ENCODE peak calls at places on chromosome X, in seven cellular contexts. N is K562, Z is pancreas, F is GM12878, Q is left ventricle myocardium inferior, L is BJ, K is kidney epithelial cell. J is an unnamed sample. For H3K27me3, the result is how much of the 10 kb centered on the place peaks cover.

GRCh38 chrX:55490121-55490520 is 473 bp upstream of the USP51 start:
- DNase-seq in N (no peak), Z (no peak), F (no peak), Q (no peak), L (no peak), K (no peak), J (no peak)

GRCh38 chrX:122856205-122856604 is 327.9 kb upstream of the GRIA3 start:
- DNase-seq in N (no peak), Z (no peak), F (no peak), Q (no peak), L (no peak), K (no peak), J (no peak)

GRCh38 chrX:146863566-146863965 is 49.0 kb upstream of the CXorf51A start:
- DNase-seq in N (no peak), Z (no peak), F (no peak), Q (no peak), L (no peak), K (no peak), J (peak)

GRCh38 chrX:133985164-133986007 is at the start of gene GPC3:
- DNase-seq in N (peak), Z (peak), F (no peak), Q (peak), L (no peak), K (no peak), J (peak)

GRCh38 chrX:13476384-13476783 is 93.0 kb upstream of the EGFL6 start:
- DNase-seq in N (no peak), Z (no peak), F (no peak), Q (no peak), L (no peak), K (no peak), J (no peak)

GRCh38 chrX:112784692-112785091 is 55.9 kb downstream of the AMOT start:
- DNase-seq in N (no peak), Z (no peak), F (no peak), Q (no peak), L (no peak), K (no peak), J (no peak)

GRCh38 chrX:51440365-51440764 is 56.0 kb downstream of the NUDT11 start:
- DNase-seq in N (no peak), Z (no peak), F (no peak), Q (no peak), L (no peak), K (no peak), J (no peak)

GRCh38 chrX:123675154-123675553 is 57.7 kb downstream of the THOC2 start:
- DNase-seq in N (no peak), Z (no peak), F (no peak), Q (no peak), L (no peak), K (no peak), J (no peak)

GRCh38 chrX:49039598-49040375 is 3.4 kb downstream of the TFE3 start:
- DNase-seq in N (peak), Z (peak), F (no peak), Q (peak), L (peak), K (peak), J (peak)

GRCh38 chrX:107700317-107700774 is 72.0 kb downstream of the PRPS1 start:
- DNase-seq in N (no peak), Z (no peak), F (no peak), Q (no peak), L (no peak), K (no peak), J (no peak)

GRCh38 chrX:106955004-106955772 is 35.0 kb downstream of the CLDN2 start:
- DNase-seq in N (no peak), Z (no peak), F (no peak), Q (no peak), L (peak), K (no peak), J (peak)

DNA sequence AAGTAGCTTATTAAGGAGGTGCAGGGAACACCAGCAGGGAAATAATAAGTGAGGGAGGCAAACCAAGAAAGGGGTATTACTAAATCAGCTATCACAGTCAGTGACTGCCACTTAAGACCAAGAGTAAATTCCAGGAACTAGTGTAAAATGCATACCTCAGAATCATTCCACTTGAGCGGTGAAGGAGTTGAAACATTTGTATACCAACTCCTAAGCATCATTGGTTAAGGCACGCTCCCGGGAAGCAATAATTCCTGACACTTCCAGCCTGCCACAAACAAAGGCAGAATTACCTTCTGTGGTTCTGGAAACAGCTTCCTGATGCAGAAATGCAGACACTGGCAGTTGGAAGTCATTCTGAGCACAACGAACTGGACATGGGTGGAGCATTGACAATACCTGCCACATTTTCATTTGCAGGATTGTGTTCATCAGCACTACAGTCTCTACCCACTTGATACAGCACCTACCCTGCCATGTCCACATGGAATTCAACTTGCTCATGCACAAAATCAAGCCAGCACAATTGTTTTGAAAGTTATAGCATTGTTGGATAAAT is 82.1 kb downstream of the PPP1R2C start:
- DNase-seq in N (no peak), Z (no peak), F (no peak), Q (no peak), L (no peak), K (peak), J (no peak)
- H3K27me3 ChIP-seq in N (under half), Z (under half), F (under half), Q (under half), L (under half), K (under half), J (under half)

GRCh38 chrX:137600769-137601168 is 34.8 kb downstream of the ZIC3 start:
- DNase-seq in N (no peak), Z (no peak), F (no peak), Q (no peak), L (no peak), K (no peak), J (no peak)
- H3K27me3 ChIP-seq in N (under half), Z (under half), F (under half), Q (under half), L (under half), K (under half), J (under half)

DNA sequence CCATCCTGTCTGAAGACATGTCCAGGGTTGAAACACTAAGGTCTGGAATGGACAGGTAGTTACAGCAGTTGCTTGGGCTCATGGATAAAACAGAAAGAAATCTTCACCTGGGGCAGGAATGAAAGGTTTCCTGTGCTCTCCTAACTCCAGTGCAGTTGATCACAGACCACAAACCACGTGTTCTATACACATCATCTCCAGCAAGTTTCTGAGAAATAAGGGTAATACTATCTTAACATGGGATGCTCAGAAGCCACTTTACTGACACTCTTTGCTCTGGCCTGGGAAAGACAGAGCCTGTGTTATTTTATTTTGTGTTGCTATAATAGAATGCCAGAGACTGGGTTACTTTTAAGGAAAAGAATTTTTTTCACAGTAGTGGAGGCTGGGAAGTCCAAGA is 16.0 kb downstream of the MAGEB10 start:
- DNase-seq in N (no peak), Z (no peak), F (no peak), Q (no peak), L (no peak), K (no peak), J (no peak)
- H3K27me3 ChIP-seq in N (under half), Z (under half), F (under half), Q (under half), L (under half), K (under half), J (under half)

DNA sequence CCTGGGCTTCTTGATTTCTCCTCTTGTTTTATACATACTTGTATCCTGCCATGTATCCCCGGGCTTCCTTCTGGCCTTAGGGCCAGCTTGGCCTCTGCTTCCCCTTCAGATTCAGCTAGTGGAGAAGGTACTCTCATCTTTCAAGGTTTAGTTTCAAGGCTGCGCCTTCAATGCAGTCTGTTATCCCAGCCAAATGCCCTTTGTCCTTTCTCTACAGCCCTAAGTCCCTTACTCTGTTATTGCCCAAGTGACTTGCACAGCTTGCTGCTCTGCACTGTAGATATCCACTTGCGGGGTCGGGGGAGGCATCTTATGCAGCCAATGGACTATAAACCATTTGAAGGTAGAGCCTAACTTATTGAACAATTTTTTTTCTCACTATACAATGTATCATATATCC is 357.5 kb downstream of the PPP1R2C start:
- DNase-seq in N (no peak), Z (no peak), F (no peak), Q (no peak), L (no peak), K (no peak), J (no peak)
- H3K27me3 ChIP-seq in N (under half), Z (under half), F (under half), Q (under half), L (under half), K (under half), J (under half)

GRCh38 chrX:12240491-12240890 is 102.2 kb downstream of the FRMPD4 start:
- DNase-seq in N (no peak), Z (no peak), F (no peak), Q (no peak), L (no peak), K (no peak), J (no peak)
- H3K27me3 ChIP-seq in N (under half), Z (under half), F (under half), Q (under half), L (under half), K (under half), J (under half)

GRCh38 chrX:135892781-135893180 is 463 bp downstream of the CT45A10 start:
- DNase-seq in N (peak), Z (no peak), F (no peak), Q (no peak), L (no peak), K (no peak), J (no peak)
- H3K27me3 ChIP-seq in N (under half), Z (under half), F (under half), Q (under half), L (under half), K (under half), J (under half)

GRCh38 chrX:118978451-118978850 is 4.0 kb downstream of the LONRF3 start:
- DNase-seq in N (no peak), Z (no peak), F (no peak), Q (no peak), L (no peak), K (no peak), J (no peak)

GRCh38 chrX:118974908-118975671 is 672 bp downstream of the LONRF3 start:
- DNase-seq in N (peak), Z (peak), F (no peak), Q (peak), L (no peak), K (no peak), J (no peak)

GRCh38 chrX:118975831-118976598 is 1.6 kb downstream of the LONRF3 start:
- DNase-seq in N (peak), Z (peak), F (no peak), Q (peak), L (no peak), K (no peak), J (no peak)

GRCh38 chrX:118976599-118977340 is 2.4 kb downstream of the LONRF3 start:
- DNase-seq in N (peak), Z (peak), F (no peak), Q (peak), L (no peak), K (no peak), J (no peak)

DNA sequence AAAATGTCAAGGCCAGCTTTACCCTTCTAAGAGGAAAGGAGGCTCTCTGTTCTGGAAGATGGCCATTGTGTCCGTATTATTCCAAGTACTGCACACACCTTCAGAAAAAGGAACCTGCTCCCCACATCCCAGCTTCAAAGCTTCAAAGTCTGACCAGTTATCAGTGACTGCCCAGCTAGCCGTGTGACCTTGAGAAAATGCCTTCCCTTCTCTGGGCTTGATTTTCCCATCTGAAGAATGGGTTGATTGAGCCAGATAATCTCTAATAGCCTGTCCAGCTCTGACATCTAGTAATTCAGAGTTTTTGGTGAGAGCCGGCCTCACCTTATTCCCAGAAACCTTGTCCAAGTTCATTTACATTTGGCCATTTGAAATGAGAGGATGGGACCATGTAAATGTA is 3.0 kb downstream of the LONRF3 start:
- DNase-seq in N (no peak), Z (no peak), F (no peak), Q (no peak), L (no peak), K (no peak), J (no peak)
- H3K27me3 ChIP-seq in N (under half), Z (under half), F (under half), Q (under half), L (under half), K (under half), J (half or more)

DNA sequence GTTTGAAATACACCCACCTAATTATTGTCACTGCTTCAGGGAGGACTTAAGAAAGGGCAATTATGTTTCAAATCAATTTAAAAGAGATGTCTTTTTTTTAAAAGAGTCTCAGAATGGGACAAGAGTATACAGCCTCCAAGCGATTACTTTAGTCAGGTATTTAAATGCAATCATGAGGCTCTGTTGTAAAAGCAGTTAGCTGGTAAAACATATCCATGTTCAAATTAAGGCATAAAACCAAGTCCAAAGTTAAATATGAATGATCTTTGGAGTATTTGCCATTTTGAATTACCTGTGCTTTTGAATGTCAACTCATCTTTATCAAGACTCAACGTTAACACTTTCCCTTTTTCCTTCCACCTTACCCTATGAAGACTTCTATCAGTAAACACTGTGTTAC is 13.7 kb downstream of the RPS6KA6 start:
- DNase-seq in N (no peak), Z (no peak), F (no peak), Q (no peak), L (no peak), K (no peak), J (no peak)
- H3K27me3 ChIP-seq in N (under half), Z (under half), F (under half), Q (under half), L (under half), K (under half), J (under half)

GRCh38 chrX:110397904-110398303 is 39.3 kb downstream of the RTL9 start:
- DNase-seq in N (no peak), Z (no peak), F (no peak), Q (no peak), L (no peak), K (no peak), J (no peak)
- H3K27me3 ChIP-seq in N (under half), Z (under half), F (under half), Q (under half), L (under half), K (under half), J (under half)

GRCh38 chrX:115047715-115048114 is 30.3 kb upstream of the IL13RA2 start:
- DNase-seq in N (no peak), Z (no peak), F (no peak), Q (no peak), L (no peak), K (no peak), J (peak)

GRCh38 chrX:115047181-115047580 is 29.8 kb upstream of the IL13RA2 start:
- DNase-seq in N (no peak), Z (no peak), F (no peak), Q (no peak), L (no peak), K (peak), J (peak)
- H3K27me3 ChIP-seq in N (under half), Z (under half), F (under half), Q (under half), L (under half), K (under half), J (under half)